ENCODE peak calls at places on chromosome 6, in seven cellular contexts. X is fibroblast of gingiva; L is CD8-positive, alpha-beta memory T cell; O is astrocyte of the spinal cord; J is AG10803; Q is iris pigment epithelial cell; W is T-cell. D is an unnamed sample.
A peak's percentile ranks its signal among the peaks of the same experiment; 100 is the strongest.

GRCh38 chr6:85192186-85192585 is 257.7 kb upstream of the NT5E start:
- DNase-seq in X (peak; percentile 64), J (peak; percentile 78), W (no peak), Q (peak; percentile 26), O (peak; percentile 44), L (no peak), D (no peak)

GRCh38 chr6:47265971-47266370 is 43.7 kb downstream of the TNFRSF21 start:
- DNase-seq in X (no peak), J (no peak), O (no peak), Q (no peak), W (no peak), L (no peak), D (no peak)

GRCh38 chr6:141610741-141611140 is 522.0 kb upstream of the GJE1 start:
- DNase-seq in W (no peak), O (peak; percentile 14), Q (peak; percentile 83), L (no peak), J (peak; percentile 18), X (peak; percentile 17), D (no peak)

GRCh38 chr6:85459224-85459901 is 9.5 kb downstream of the NT5E start:
- DNase-seq in J (peak; percentile 97), W (no peak), Q (peak; percentile 76), X (peak; percentile 94), L (no peak), O (peak; percentile 91), D (no peak)

GRCh38 chr6:46103437-46103836 is 26.4 kb upstream of the ENPP4 start:
- DNase-seq in L (no peak), W (no peak), Q (no peak), J (no peak), X (no peak), O (no peak), D (no peak)

GRCh38 chr6:130587778-130588520 is 222.1 kb downstream of the TMEM200A start:
- DNase-seq in W (no peak), J (peak; percentile 91), Q (peak; percentile 93), O (peak; percentile 79), X (peak; percentile 35), L (no peak), D (no peak)

GRCh38 chr6:71107935-71108420 is 151.1 kb upstream of the B3GAT2 start:
- DNase-seq in X (peak; percentile 43), W (no peak), J (peak; percentile 54), L (no peak), O (peak; percentile 95), Q (peak; percentile 86), D (peak; percentile 65)

GRCh38 chr6:149334682-149335160 is 17.2 kb downstream of the TAB2 start:
- DNase-seq in X (peak; percentile 51), J (peak; percentile 77), Q (peak; percentile 77), O (peak; percentile 74), L (no peak), W (no peak), D (no peak)

D was measured in SJCRH30.